ENCODE peak calls at places on chromosomes 13 and 19, in nine cellular contexts. N, I, O, M, F, L, B, H and K are unnamed samples.

GRCh38 chr19:18086590-18087138 is at the start of gene IL12RB1:
- DNase-seq in O (peak; percentile 61), B (no peak), M (no peak), F (no peak), N (no peak), H (no peak), I (no peak), L (no peak), K (no peak)

GRCh38 chr13:54210397-54211050 is 1181.9 kb downstream of the OLFM4 start:
- DNase-seq in B (no peak), L (peak; percentile 47), I (no peak), N (no peak), M (peak; percentile 77), F (no peak), H (no peak), O (no peak), K (peak; percentile 85)

GRCh38 chr19:18044825-18045304 is 36.9 kb downstream of the ARRDC2 start:
- DNase-seq in N (peak; percentile 74), H (no peak), O (peak; percentile 86), I (no peak), M (peak; percentile 74), B (peak; percentile 72), F (peak; percentile 63), L (no peak), K (no peak)

GRCh38 chr13:107234315-107234714 is 666.4 kb upstream of the ARGLU1 start:
- DNase-seq in I (no peak), H (no peak), B (no peak), O (no peak), M (no peak), L (no peak), F (no peak), N (no peak), K (no peak)

GRCh38 chr13:42101821-42102580 is 53.6 kb downstream of the DGKH start:
- DNase-seq in M (no peak), B (no peak), O (no peak), L (no peak), N (peak; percentile 20), H (no peak), F (no peak), I (peak; percentile 47), K (no peak)

GRCh38 chr19:45782162-45782623 is at the start of gene DMPK:
- DNase-seq in L (no peak), H (no peak), F (peak; percentile 71), B (peak; percentile 74), O (no peak), I (no peak), N (peak; percentile 76), M (no peak), K (no peak)

GRCh38 chr13:43478178-43478577 is 308.6 kb downstream of the ENOX1 start:
- DNase-seq in O (no peak), N (no peak), H (no peak), B (no peak), I (peak; percentile 57), F (no peak), M (no peak), L (no peak), K (no peak)

GRCh38 chr19:33390908-33391630 is 17.6 kb downstream of the CEBPG start:
- DNase-seq in I (no peak), O (no peak), H (no peak), L (peak; percentile 57), F (no peak), N (peak; percentile 18), M (no peak), B (no peak), K (no peak)

GRCh38 chr13:76885203-76886004 is 801 bp downstream of the KCTD12 start:
- DNase-seq in F (peak; percentile 76), N (peak; percentile 81), O (peak; percentile 83), I (peak; percentile 82), M (peak; percentile 65), B (peak; percentile 70), H (no peak), L (peak; percentile 70), K (peak; percentile 56)

GRCh38 chr13:41054919-41055619 is 6.2 kb upstream of the WBP4 start:
- DNase-seq in M (no peak), N (no peak), L (no peak), I (no peak), F (no peak), H (no peak), B (no peak), O (no peak), K (no peak)

GRCh38 chr13:26579580-26579979 is 22.1 kb downstream of the WASF3 start:
- DNase-seq in B (no peak), L (no peak), F (no peak), I (no peak), N (no peak), H (no peak), O (no peak), M (no peak), K (no peak)

GRCh38 chr13:24041822-24042221 is 118.7 kb upstream of the SPATA13 start:
- DNase-seq in O (no peak), B (no peak), I (no peak), F (no peak), M (no peak), N (no peak), L (no peak), H (no peak), K (no peak)

GRCh38 chr13:51869921-51870320 is 8.2 kb downstream of the CCDC70 start:
- DNase-seq in O (no peak), I (no peak), B (no peak), F (no peak), M (no peak), L (no peak), H (no peak), N (no peak), K (no peak)

GRCh38 chr19:1064661-1065605 is 2.0 kb upstream of the ARHGAP45 start:
- DNase-seq in F (peak; percentile 72), B (peak; percentile 76), M (peak; percentile 38), N (peak; percentile 66), O (peak; percentile 89), H (peak; percentile 56), L (no peak), I (peak; percentile 55), K (no peak)
- H3K4me1 ChIP-seq in F (no peaks in the 10 kb centered on the region), B (peaks cover 20% of the 10 kb centered on the region), M (peaks cover 6% of the 10 kb centered on the region), N (peaks cover 45% of the 10 kb centered on the region), O (peaks cover 54% of the 10 kb centered on the region), H (peaks cover 71% of the 10 kb centered on the region), L (peaks cover 17% of the 10 kb centered on the region), I (peaks cover 31% of the 10 kb centered on the region), K (peaks cover 14% of the 10 kb centered on the region)

DNA sequence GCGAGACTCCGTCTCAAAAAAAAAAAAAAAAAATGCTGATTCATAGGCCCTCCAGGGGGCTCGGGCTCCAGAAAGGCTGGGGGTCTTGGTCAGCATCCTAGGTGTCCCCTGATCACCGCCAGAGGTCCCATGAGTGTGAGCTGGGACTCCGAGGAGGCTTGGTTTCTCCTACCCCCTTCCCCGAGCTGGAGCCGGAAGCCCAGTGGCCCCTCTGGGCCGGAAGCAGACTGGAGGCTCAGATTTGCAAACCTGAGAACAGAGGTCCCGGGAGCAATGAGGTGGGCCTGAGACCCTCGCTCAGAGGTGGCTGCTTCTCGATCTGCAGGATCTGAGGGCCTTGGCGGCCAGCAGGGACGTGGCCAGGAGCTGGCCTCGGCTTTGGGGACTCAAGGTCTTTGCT is 41.5 kb downstream of the EFNA2 start:
- DNase-seq in B (no peak), F (no peak), L (no peak), O (no peak), N (no peak), M (no peak), I (no peak), H (no peak), K (no peak)
- H3K27me3 ChIP-seq in B (no peaks in the 10 kb centered on the region), F (no peaks in the 10 kb centered on the region), L (no peaks in the 10 kb centered on the region), O (peaks cover 47% of the 10 kb centered on the region), N (peaks cover 77% of the 10 kb centered on the region), M (peaks cover 3% of the 10 kb centered on the region), I (no peaks in the 10 kb centered on the region), H (no peaks in the 10 kb centered on the region), K (peaks cover 14% of the 10 kb centered on the region)

DNA sequence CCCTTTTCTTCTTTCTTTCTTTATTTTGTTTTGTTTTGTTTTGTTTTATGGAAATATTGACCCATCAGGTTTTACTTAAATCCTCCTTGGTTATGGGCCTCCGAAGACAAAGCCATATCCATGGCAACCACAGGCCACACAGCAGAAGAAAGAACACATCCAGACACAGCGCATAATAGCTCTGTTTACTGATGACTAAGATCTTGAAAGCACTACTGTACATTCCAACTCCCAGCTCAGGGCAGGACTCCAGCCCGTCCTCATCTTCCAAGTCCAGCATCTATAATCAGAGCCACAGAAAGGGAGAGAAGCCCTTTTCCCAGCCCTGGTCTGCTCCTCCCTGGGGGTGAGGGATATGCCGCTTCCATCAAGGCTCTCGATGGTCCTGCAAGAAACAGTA is 84.3 kb downstream of the NUFIP1 start:
- DNase-seq in F (peak; percentile 64), H (no peak), O (no peak), I (peak; percentile 65), N (peak; percentile 40), B (peak; percentile 68), L (no peak), M (peak; percentile 50), K (peak; percentile 49)
- H3K4me1 ChIP-seq in F (peaks cover 19% of the 10 kb centered on the region), H (no peaks in the 10 kb centered on the region), O (no peaks in the 10 kb centered on the region), I (no peaks in the 10 kb centered on the region), N (peaks cover 37% of the 10 kb centered on the region), B (peaks cover 49% of the 10 kb centered on the region), L (no peaks in the 10 kb centered on the region), M (peaks cover 20% of the 10 kb centered on the region), K (no peaks in the 10 kb centered on the region)

GRCh38 chr13:94711561-94712286 is 621 bp downstream of the SOX21 start:
- DNase-seq in M (no peak), I (peak; percentile 45), H (no peak), O (no peak), B (no peak), L (peak; percentile 58), F (no peak), N (no peak), K (peak; percentile 46)

GRCh38 chr13:94710881-94711560 is 1.3 kb downstream of the SOX21 start:
- DNase-seq in F (no peak), B (no peak), H (no peak), O (no peak), L (peak; percentile 59), M (no peak), N (no peak), I (no peak), K (peak; percentile 17)

GRCh38 chr13:94712287-94712811 is at the start of gene SOX21:
- DNase-seq in B (no peak), H (no peak), M (peak; percentile 46), N (no peak), L (peak; percentile 49), F (no peak), I (peak; percentile 23), O (no peak), K (peak; percentile 45)

GRCh38 chr13:94708971-94709614 is 3.3 kb downstream of the SOX21 start:
- DNase-seq in N (no peak), M (no peak), H (no peak), F (no peak), I (no peak), B (no peak), O (no peak), L (no peak), K (no peak)

DNA sequence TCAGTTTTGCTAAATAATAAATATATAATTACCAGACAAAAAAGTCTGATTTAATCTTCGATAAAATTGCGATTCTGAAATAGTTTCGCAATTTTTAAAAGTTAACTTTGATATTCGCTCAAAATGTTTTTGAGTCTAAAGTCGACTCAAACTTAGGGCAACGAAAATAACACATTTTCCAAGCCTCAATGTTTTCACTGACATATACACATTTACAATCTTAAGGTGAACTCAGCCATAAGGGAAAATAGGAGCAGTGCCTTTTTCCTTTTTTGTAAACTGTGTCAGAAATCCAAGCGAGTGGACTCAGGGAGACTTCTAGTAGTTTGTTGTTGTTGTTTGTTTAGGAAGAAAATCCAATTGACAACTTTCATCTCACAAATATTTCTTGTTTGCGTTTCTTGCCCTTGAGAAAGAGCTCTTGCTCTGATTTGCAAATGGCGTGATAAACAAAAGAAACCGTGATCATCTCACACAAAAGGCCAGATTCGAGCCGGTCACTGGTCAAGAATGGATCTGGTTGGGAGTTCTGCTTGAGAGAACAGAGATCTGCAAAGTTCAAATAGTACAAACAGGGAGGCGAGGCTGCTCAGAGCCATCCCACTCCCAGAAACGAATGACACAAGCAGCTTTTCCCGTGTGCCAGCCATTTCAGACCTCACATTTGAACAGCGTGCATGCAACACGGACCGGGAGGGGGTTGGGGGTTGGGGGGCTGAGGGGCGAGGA is 2.1 kb downstream of the SOX21 start:
- DNase-seq in O (no peak), F (no peak), B (no peak), I (peak; percentile 20), M (no peak), N (no peak), L (no peak), H (no peak), K (no peak)
- H3K27me3 ChIP-seq in O (peaks cover 91% of the 10 kb centered on the region), F (no peaks in the 10 kb centered on the region), B (no peaks in the 10 kb centered on the region), I (peaks cover 97% of the 10 kb centered on the region), M (peaks cover 21% of the 10 kb centered on the region), N (peaks cover 100% of the 10 kb centered on the region), L (peaks cover 96% of the 10 kb centered on the region), H (peaks cover 18% of the 10 kb centered on the region), K (peaks cover 97% of the 10 kb centered on the region)